ENCODE peak calls at places on chromosomes 1 and 21, in four cellular contexts. G, U, A and V are unnamed samples.

GRCh38 chr1:22747021-22747734 is 36.5 kb downstream of the EPHB2 start:
- DNase-seq in A (no peak), U (no peak), G (no peak), V (no peak)

GRCh38 chr1:25117233-25117823 is 115.0 kb downstream of the SYF2 start:
- DNase-seq in U (peak; percentile 60), A (no peak), G (peak; percentile 64), V (no peak)

GRCh38 chr1:98130406-98130805 is 209.6 kb upstream of the DPYD start:
- DNase-seq in U (no peak), G (no peak), A (no peak), V (no peak)

GRCh38 chr1:923131-923990 is at the start of gene SAMD11:
- DNase-seq in G (peak; percentile 76), U (peak; percentile 40), A (no peak), V (peak; percentile 85)

GRCh38 chr1:152112101-152112884 is 3.0 kb downstream of the TCHH start:
- DNase-seq in U (no peak), A (no peak), G (no peak), V (no peak)

GRCh38 chr1:89035080-89035479 is 12.4 kb upstream of the GBP3 start:
- DNase-seq in U (no peak), G (no peak), A (no peak), V (no peak)

GRCh38 chr21:26954591-26955214 is 12.2 kb downstream of the ADAMTS5 start:
- DNase-seq in U (no peak), G (no peak), A (no peak), V (no peak)

GRCh38 chr1:115331531-115332331 is 6.3 kb downstream of the NGF start:
- DNase-seq in A (no peak), U (no peak), G (no peak), V (no peak)

GRCh38 chr1:185565314-185565713 is 168.9 kb upstream of the HMCN1 start:
- DNase-seq in G (no peak), U (peak; percentile 10), A (no peak), V (no peak)

GRCh38 chr1:67572594-67573221 is 112.3 kb upstream of the GADD45A start:
- DNase-seq in A (no peak), G (no peak), U (no peak), V (no peak)

GRCh38 chr1:58881471-58881994 is 97.7 kb upstream of the JUN start:
- DNase-seq in A (no peak), G (peak; percentile 85), U (peak; percentile 96), V (no peak)

GRCh38 chr1:20617157-20617487 is 16.1 kb upstream of the PINK1 start:
- DNase-seq in A (no peak), G (no peak), U (no peak), V (no peak)

GRCh38 chr21:25369524-25370300 is 237.6 kb downstream of the MRPL39 start:
- DNase-seq in U (no peak), G (no peak), A (no peak), V (no peak)

GRCh38 chr1:9075023-9075422 is 5.6 kb upstream of the SLC2A5 start:
- DNase-seq in U (peak; percentile 17), A (peak; percentile 27), G (no peak), V (no peak)

GRCh38 chr1:79323240-79324025 is 316.9 kb upstream of the ADGRL4 start:
- DNase-seq in A (no peak), U (no peak), G (no peak), V (no peak)

GRCh38 chr1:921011-921837 is 2.5 kb upstream of the SAMD11 start:
- DNase-seq in G (peak; percentile 91), A (no peak), U (peak; percentile 60), V (peak; percentile 92)

GRCh38 chr1:77060000-77060399 is 159.2 kb downstream of the PIGK start:
- DNase-seq in U (no peak), A (no peak), G (no peak), V (no peak)

GRCh38 chr1:208868554-208868953 is 624.4 kb upstream of the PLXNA2 start:
- DNase-seq in U (no peak), A (no peak), G (no peak), V (no peak)

GRCh38 chr1:213087911-213088310 is 36.9 kb downstream of the RPS6KC1 start:
- DNase-seq in G (no peak), A (no peak), U (no peak), V (no peak)

GRCh38 chr1:26831546-26832248 is 5.2 kb downstream of the ZDHHC18 start:
- DNase-seq in A (no peak), G (no peak), U (peak; percentile 91), V (no peak)

GRCh38 chr1:197695961-197696360 is 79.3 kb downstream of the DENND1B start:
- DNase-seq in A (no peak), G (no peak), U (no peak), V (no peak)

GRCh38 chr1:1098656-1099425 is 17.0 kb downstream of the C1orf159 start:
- DNase-seq in G (no peak), U (no peak), A (no peak), V (no peak)

GRCh38 chr1:58839871-58840835 is 56.3 kb upstream of the JUN start:
- DNase-seq in U (no peak), G (no peak), A (no peak), V (no peak)

GRCh38 chr1:27959792-27960603 is at the start of gene XKR8:
- DNase-seq in A (peak; percentile 31), U (peak; percentile 23), G (peak; percentile 87), V (no peak)

GRCh38 chr21:35102488-35103407 is 53.6 kb upstream of the RUNX1 start:
- DNase-seq in U (peak; percentile 48), G (peak; percentile 40), A (no peak), V (no peak)

GRCh38 chr21:44405948-44406872 is 49.1 kb upstream of the LRRC3 start:
- DNase-seq in A (no peak), U (no peak), G (no peak), V (peak; percentile 14)

GRCh38 chr21:17585875-17586450 is 26.7 kb downstream of the BTG3 start:
- DNase-seq in U (peak; percentile 41), A (no peak), G (peak; percentile 16), V (peak; percentile 35)

GRCh38 chr1:22255341-22256212 is 112.7 kb upstream of the WNT4 start:
- DNase-seq in U (no peak), G (no peak), A (no peak), V (no peak)

GRCh38 chr1:19477284-19478240 is 7.8 kb downstream of the CAPZB start:
- DNase-seq in U (no peak), A (peak; percentile 74), G (no peak), V (no peak)

GRCh38 chr21:34812510-34813265 is 143.9 kb downstream of the CLIC6 start:
- DNase-seq in A (no peak), G (no peak), U (peak; percentile 78), V (no peak)

GRCh38 chr1:86155807-86156561 is 588 bp downstream of the COL24A1 start:
- DNase-seq in U (no peak), A (no peak), G (no peak), V (peak; percentile 48)

DNA sequence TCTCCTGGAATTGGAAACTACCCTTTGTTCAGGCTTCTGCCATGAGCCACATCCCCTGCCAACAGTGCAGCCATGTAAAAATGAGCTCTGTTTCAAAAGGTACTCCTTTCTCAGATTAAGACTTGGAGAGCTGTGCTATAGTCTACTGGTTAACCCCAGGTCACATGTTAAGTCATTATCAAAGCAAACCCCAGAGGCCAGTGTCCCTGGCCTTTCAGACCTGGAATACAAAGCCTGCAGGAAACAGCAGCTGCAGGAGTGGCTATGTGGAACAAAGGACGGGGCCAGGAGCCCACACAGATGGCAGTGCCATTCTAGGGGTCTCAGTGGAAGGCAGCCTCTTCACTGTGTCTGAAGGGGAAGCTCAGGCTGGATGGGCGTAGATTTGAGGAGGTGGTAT is 6.8 kb downstream of the ZNF496 start:
- DNase-seq in U (peak; percentile 44), G (no peak), A (no peak), V (no peak)
- TF ChIP-seq GABPA in U (no peak), G (no peak), A (no peak), V (no peak)

GRCh38 chr1:210332719-210333398 is 4.2 kb downstream of the HHAT start:
- DNase-seq in A (peak; percentile 90), G (no peak), U (no peak), V (no peak)
- TF ChIP-seq ZBTB33 in A (no peak), G (no peak), U (no peak), V (no peak)

GRCh38 chr1:160204526-160205241 is 500 bp upstream of the PEA15 start:
- DNase-seq in G (no peak), U (no peak), A (peak; percentile 81), V (peak; percentile 25)

GRCh38 chr1:160206421-160207117 is 1.4 kb downstream of the PEA15 start:
- DNase-seq in G (no peak), U (no peak), A (no peak), V (peak; percentile 44)

GRCh38 chr1:160207118-160207650 is 2.0 kb downstream of the PEA15 start:
- DNase-seq in G (no peak), A (no peak), U (no peak), V (no peak)

GRCh38 chr1:160205242-160205973 is at the start of gene PEA15:
- DNase-seq in A (no peak), U (no peak), G (peak; percentile 94), V (peak; percentile 96)

DNA sequence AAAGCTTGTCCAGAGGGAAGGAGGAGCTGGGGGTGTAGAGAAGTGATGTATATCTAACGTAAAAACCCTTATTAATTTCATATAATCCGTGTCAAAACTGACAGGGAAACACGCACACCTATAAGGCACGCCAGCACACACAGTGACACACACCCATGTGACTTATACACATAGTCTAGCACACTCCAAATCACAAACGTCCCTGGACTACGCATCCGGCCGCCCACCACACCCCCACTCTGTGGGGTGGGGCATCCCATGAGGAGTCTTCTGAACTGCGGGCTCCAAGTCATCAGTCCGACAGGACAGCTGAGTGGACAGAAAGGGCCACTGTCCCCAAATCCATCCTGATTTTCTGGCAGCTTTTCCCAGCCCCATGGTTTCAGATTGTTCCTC is 788 bp downstream of the PEA15 start:
- DNase-seq in G (peak; percentile 51), A (no peak), U (no peak), V (peak; percentile 61)
- TF ChIP-seq GABPA in G (no peak), A (no peak), U (no peak), V (no peak)

DNA sequence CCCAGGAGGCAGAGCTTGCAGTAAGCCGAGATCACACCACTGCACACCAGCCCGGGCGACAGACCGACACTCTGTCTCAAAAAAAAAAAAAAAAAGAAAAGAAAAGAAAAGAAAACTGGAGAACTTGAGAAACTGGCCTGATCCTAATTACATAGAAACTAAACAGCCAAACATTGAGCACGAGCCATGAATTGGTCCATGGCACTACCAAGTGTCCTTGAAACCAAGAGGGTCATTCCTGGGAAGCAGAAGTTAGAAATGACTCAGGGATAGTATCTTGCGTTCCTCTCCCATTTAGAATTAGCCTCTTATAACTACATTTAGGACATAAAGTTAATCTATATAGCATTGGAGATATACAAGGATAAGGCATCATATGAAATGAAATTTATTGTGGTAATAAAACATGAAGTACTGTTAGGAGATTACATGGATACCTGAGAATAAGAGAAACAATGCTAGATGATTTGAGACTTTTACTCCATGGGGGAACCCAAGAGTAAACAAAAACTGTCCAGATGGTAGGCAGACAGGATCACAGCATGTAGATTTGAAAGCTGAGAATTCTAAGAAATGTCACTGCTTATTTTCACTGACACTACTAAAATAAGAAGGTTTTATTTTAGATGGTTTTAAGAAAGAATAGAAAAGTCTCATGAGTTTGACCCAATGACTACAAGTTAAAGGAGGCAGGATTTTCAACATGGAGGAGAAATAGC is 39.5 kb upstream of the CPLANE2 start:
- DNase-seq in U (no peak), A (no peak), G (no peak), V (no peak)
- TF ChIP-seq ZBTB33 in U (no peak), A (no peak), G (no peak), V (no peak)

GRCh38 chr1:36927826-36928225 is 106.5 kb downstream of the GRIK3 start:
- DNase-seq in G (no peak), U (no peak), A (no peak), V (no peak)
- TF ChIP-seq GABPA in G (no peak), U (no peak), A (no peak), V (no peak)

GRCh38 chr1:94406446-94406845 is 11.7 kb upstream of the ABCD3 start:
- DNase-seq in G (no peak), A (no peak), U (no peak), V (no peak)
- TF ChIP-seq ZBTB33 in G (no peak), A (no peak), U (no peak), V (no peak)